ENCODE peak calls at places on chromosome 7, in six cellular contexts. One of them, this sample, is unnamed.
A peak's percentile ranks its signal among the peaks of the same experiment; 100 is the strongest.

GRCh38 chr7:155201325-155202087 is 96.2 kb upstream of the INSIG1 start:
- DNase-seq in ovary: no peak
- DNase-seq in A549: no peak
- DNase-seq in body of pancreas: no peak
- DNase-seq in gastrocnemius medialis: no peak
- DNase-seq in adrenal gland: no peak
- DNase-seq in this sample: no peak

GRCh38 chr7:69676247-69676646 is 78.0 kb downstream of the AUTS2 start:
- DNase-seq in ovary: no peak
- DNase-seq in A549: no peak
- DNase-seq in body of pancreas: no peak
- DNase-seq in gastrocnemius medialis: no peak
- DNase-seq in adrenal gland: no peak
- DNase-seq in this sample: no peak

GRCh38 chr7:101602484-101603241 is 26.4 kb downstream of the MYL10 start:
- DNase-seq in ovary: peak; percentile 64
- DNase-seq in A549: peak; percentile 78
- DNase-seq in body of pancreas: peak; percentile 75
- DNase-seq in gastrocnemius medialis: peak; percentile 24
- DNase-seq in adrenal gland: peak; percentile 84
- DNase-seq in this sample: peak; percentile 87

GRCh38 chr7:98872328-98872924 is 2.6 kb upstream of the TMEM130 start:
- DNase-seq in ovary: no peak
- DNase-seq in A549: peak; percentile 58
- DNase-seq in body of pancreas: no peak
- DNase-seq in gastrocnemius medialis: no peak
- DNase-seq in adrenal gland: peak; percentile 14
- DNase-seq in this sample: no peak

GRCh38 chr7:27130540-27131389 is at the start of gene HOXA4:
- DNase-seq in ovary: peak; percentile 91
- DNase-seq in A549: peak; percentile 84
- DNase-seq in body of pancreas: peak; percentile 55
- DNase-seq in gastrocnemius medialis: peak; percentile 93
- DNase-seq in adrenal gland: peak; percentile 95
- DNase-seq in this sample: peak; percentile 87

GRCh38 chr7:7183833-7184463 is 1.6 kb downstream of the C1GALT1 start:
- DNase-seq in ovary: no peak
- DNase-seq in A549: no peak
- DNase-seq in body of pancreas: no peak
- DNase-seq in gastrocnemius medialis: no peak
- DNase-seq in adrenal gland: no peak
- DNase-seq in this sample: no peak

GRCh38 chr7:135774284-135774683 is 25.7 kb upstream of the FAM180A start:
- DNase-seq in ovary: no peak
- DNase-seq in A549: peak; percentile 74
- DNase-seq in body of pancreas: peak; percentile 26
- DNase-seq in gastrocnemius medialis: no peak
- DNase-seq in adrenal gland: no peak
- DNase-seq in this sample: no peak

GRCh38 chr7:24899905-24900304 is 80.1 kb downstream of the OSBPL3 start:
- DNase-seq in ovary: no peak
- DNase-seq in A549: no peak
- DNase-seq in body of pancreas: no peak
- DNase-seq in gastrocnemius medialis: no peak
- DNase-seq in adrenal gland: no peak
- DNase-seq in this sample: no peak

GRCh38 chr7:5397657-5398237 is 25.9 kb downstream of the TNRC18 start:
- DNase-seq in ovary: no peak
- DNase-seq in A549: no peak
- DNase-seq in body of pancreas: no peak
- DNase-seq in gastrocnemius medialis: no peak
- DNase-seq in adrenal gland: no peak
- DNase-seq in this sample: no peak

GRCh38 chr7:155804897-155805825 is 7.1 kb downstream of the SHH start:
- DNase-seq in ovary: no peak
- DNase-seq in A549: peak; percentile 83
- DNase-seq in body of pancreas: peak; percentile 66
- DNase-seq in gastrocnemius medialis: no peak
- DNase-seq in adrenal gland: no peak
- DNase-seq in this sample: peak; percentile 50

GRCh38 chr7:106070567-106071254 is 41.4 kb downstream of the SYPL1 start:
- DNase-seq in ovary: no peak
- DNase-seq in A549: no peak
- DNase-seq in body of pancreas: no peak
- DNase-seq in gastrocnemius medialis: no peak
- DNase-seq in adrenal gland: no peak
- DNase-seq in this sample: no peak

GRCh38 chr7:107995184-107996071 is 7.5 kb downstream of the LAMB1 start:
- DNase-seq in ovary: no peak
- DNase-seq in A549: peak; percentile 74
- DNase-seq in body of pancreas: no peak
- DNase-seq in gastrocnemius medialis: no peak
- DNase-seq in adrenal gland: no peak
- DNase-seq in this sample: peak; percentile 59

GRCh38 chr7:129805086-129805719 is 147.6 kb downstream of the UBE2H start:
- DNase-seq in ovary: no peak
- DNase-seq in A549: no peak
- DNase-seq in body of pancreas: peak; percentile 35
- DNase-seq in gastrocnemius medialis: no peak
- DNase-seq in adrenal gland: no peak
- DNase-seq in this sample: peak; percentile 35

GRCh38 chr7:81682873-81683272 is 87.0 kb downstream of the HGF start:
- DNase-seq in ovary: no peak
- DNase-seq in A549: no peak
- DNase-seq in body of pancreas: no peak
- DNase-seq in gastrocnemius medialis: no peak
- DNase-seq in adrenal gland: no peak
- DNase-seq in this sample: no peak

GRCh38 chr7:149103424-149103823 is 12.9 kb upstream of the ZNF786 start:
- DNase-seq in ovary: no peak
- DNase-seq in A549: no peak
- DNase-seq in body of pancreas: no peak
- DNase-seq in gastrocnemius medialis: no peak
- DNase-seq in adrenal gland: no peak
- DNase-seq in this sample: no peak

GRCh38 chr7:107966701-107967100 is 36.3 kb downstream of the LAMB1 start:
- DNase-seq in ovary: no peak
- DNase-seq in A549: peak; percentile 56
- DNase-seq in body of pancreas: no peak
- DNase-seq in gastrocnemius medialis: no peak
- DNase-seq in adrenal gland: no peak
- DNase-seq in this sample: peak; percentile 70

GRCh38 chr7:103766630-103767029 is 222.8 kb downstream of the RELN start:
- DNase-seq in ovary: no peak
- DNase-seq in A549: no peak
- DNase-seq in body of pancreas: no peak
- DNase-seq in gastrocnemius medialis: no peak
- DNase-seq in adrenal gland: no peak
- DNase-seq in this sample: no peak

GRCh38 chr7:388461-388960 is 98.5 kb downstream of the FOXL3 start:
- DNase-seq in ovary: peak; percentile 10
- DNase-seq in A549: no peak
- DNase-seq in body of pancreas: peak; percentile 10
- DNase-seq in gastrocnemius medialis: no peak
- DNase-seq in adrenal gland: no peak
- DNase-seq in this sample: peak; percentile 75

GRCh38 chr7:142567201-142567600 is 182.1 kb upstream of the PRSS1 start:
- DNase-seq in ovary: no peak
- DNase-seq in A549: no peak
- DNase-seq in body of pancreas: no peak
- DNase-seq in gastrocnemius medialis: no peak
- DNase-seq in adrenal gland: no peak
- DNase-seq in this sample: no peak

GRCh38 chr7:128203710-128204214 is 37.3 kb upstream of the LEP start:
- DNase-seq in ovary: no peak
- DNase-seq in A549: no peak
- DNase-seq in body of pancreas: no peak
- DNase-seq in gastrocnemius medialis: no peak
- DNase-seq in adrenal gland: peak; percentile 41
- DNase-seq in this sample: no peak

GRCh38 chr7:127389321-127389720 is 3.2 kb downstream of the ZNF800 start:
- DNase-seq in ovary: no peak
- DNase-seq in A549: no peak
- DNase-seq in body of pancreas: no peak
- DNase-seq in gastrocnemius medialis: no peak
- DNase-seq in adrenal gland: no peak
- DNase-seq in this sample: no peak

GRCh38 chr7:45080958-45081669 is 7.7 kb downstream of the NACAD start:
- DNase-seq in ovary: no peak
- DNase-seq in A549: no peak
- DNase-seq in body of pancreas: no peak
- DNase-seq in gastrocnemius medialis: no peak
- DNase-seq in adrenal gland: no peak
- DNase-seq in this sample: no peak

GRCh38 chr7:4840097-4840501 is 21.7 kb downstream of the PAPOLB start:
- DNase-seq in ovary: no peak
- DNase-seq in A549: no peak
- DNase-seq in body of pancreas: no peak
- DNase-seq in gastrocnemius medialis: no peak
- DNase-seq in adrenal gland: no peak
- DNase-seq in this sample: no peak

GRCh38 chr7:26653430-26653911 is 210.9 kb downstream of the SKAP2 start:
- DNase-seq in ovary: no peak
- DNase-seq in A549: no peak
- DNase-seq in body of pancreas: peak; percentile 73
- DNase-seq in gastrocnemius medialis: no peak
- DNase-seq in adrenal gland: peak; percentile 50
- DNase-seq in this sample: no peak

DNA sequence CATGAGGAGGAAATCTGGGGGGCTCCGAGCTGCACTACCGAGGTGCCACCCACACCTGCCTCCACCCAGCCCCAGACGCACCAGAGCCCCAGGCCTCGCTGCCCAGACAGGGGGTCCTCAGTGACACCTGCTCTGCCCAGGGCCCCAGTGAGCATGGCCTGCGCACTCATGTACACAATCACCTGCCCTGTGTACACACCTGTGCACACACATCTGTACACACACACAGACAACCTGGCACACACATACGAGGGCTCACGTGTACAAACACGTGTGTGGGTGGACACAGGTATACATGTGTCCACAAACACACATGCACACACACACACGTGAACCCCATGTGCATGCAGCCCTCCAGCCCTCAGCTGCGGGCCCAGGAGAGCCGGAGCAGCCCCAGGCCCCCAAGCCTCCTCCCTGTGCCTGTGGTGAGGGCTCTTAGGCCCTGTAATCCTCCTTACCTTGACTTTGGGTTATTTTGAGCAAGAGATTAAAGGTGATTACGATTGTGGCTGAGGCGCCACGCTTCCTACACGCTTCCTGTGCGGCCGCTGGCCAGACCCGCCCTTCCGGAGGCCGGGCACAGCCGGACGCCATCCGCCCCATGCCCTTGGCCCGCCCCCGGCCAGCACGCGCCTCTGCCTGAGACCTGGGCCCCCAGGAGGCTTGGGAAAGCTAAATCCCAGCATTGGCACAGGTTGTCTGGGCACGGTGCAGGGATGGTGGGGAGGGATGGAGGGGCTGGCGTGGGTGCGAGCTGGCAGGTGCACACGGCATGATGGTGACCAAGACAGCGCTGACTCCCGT is 71.9 kb downstream of the ELFN1 start:
- DNase-seq in ovary: no peak
- DNase-seq in A549: no peak
- DNase-seq in body of pancreas: no peak
- DNase-seq in gastrocnemius medialis: no peak
- DNase-seq in adrenal gland: no peak
- DNase-seq in this sample: no peak
- TF ChIP-seq POLR2A in ovary: no peak
- TF ChIP-seq POLR2A in A549: no peak
- TF ChIP-seq POLR2A in body of pancreas: no peak
- TF ChIP-seq POLR2A in gastrocnemius medialis: no peak
- TF ChIP-seq POLR2A in adrenal gland: no peak
- TF ChIP-seq POLR2A in this sample: no peak

GRCh38 chr7:94394058-94394398 is 667 bp upstream of the COL1A2 start:
- DNase-seq in ovary: peak; percentile 43
- DNase-seq in A549: no peak
- DNase-seq in body of pancreas: no peak
- DNase-seq in gastrocnemius medialis: no peak
- DNase-seq in adrenal gland: no peak
- DNase-seq in this sample: peak; percentile 31

GRCh38 chr7:94393251-94393758 is 1.4 kb upstream of the COL1A2 start:
- DNase-seq in ovary: peak; percentile 55
- DNase-seq in A549: no peak
- DNase-seq in body of pancreas: no peak
- DNase-seq in gastrocnemius medialis: no peak
- DNase-seq in adrenal gland: no peak
- DNase-seq in this sample: peak; percentile 61

GRCh38 chr7:94391716-94392390 is 2.8 kb upstream of the COL1A2 start:
- DNase-seq in ovary: peak; percentile 42
- DNase-seq in A549: no peak
- DNase-seq in body of pancreas: no peak
- DNase-seq in gastrocnemius medialis: no peak
- DNase-seq in adrenal gland: peak; percentile 51
- DNase-seq in this sample: peak; percentile 42

GRCh38 chr7:94394399-94395140 is at the start of gene COL1A2:
- DNase-seq in ovary: peak; percentile 83
- DNase-seq in A549: no peak
- DNase-seq in body of pancreas: peak; percentile 28
- DNase-seq in gastrocnemius medialis: peak; percentile 19
- DNase-seq in adrenal gland: peak; percentile 46
- DNase-seq in this sample: peak; percentile 86

GRCh38 chr7:94392391-94392782 is 2.3 kb upstream of the COL1A2 start:
- DNase-seq in ovary: no peak
- DNase-seq in A549: no peak
- DNase-seq in body of pancreas: no peak
- DNase-seq in gastrocnemius medialis: no peak
- DNase-seq in adrenal gland: no peak
- DNase-seq in this sample: no peak
- TF ChIP-seq POLR2A in ovary: no peak
- TF ChIP-seq POLR2A in A549: no peak
- TF ChIP-seq POLR2A in body of pancreas: no peak
- TF ChIP-seq POLR2A in gastrocnemius medialis: no peak
- TF ChIP-seq POLR2A in adrenal gland: no peak
- TF ChIP-seq POLR2A in this sample: no peak

GRCh38 chr7:99918959-99919813 is at the start of gene TRIM4:
- DNase-seq in ovary: peak; percentile 90
- DNase-seq in A549: peak; percentile 95
- DNase-seq in body of pancreas: peak; percentile 88
- DNase-seq in gastrocnemius medialis: peak; percentile 91
- DNase-seq in adrenal gland: peak; percentile 95
- DNase-seq in this sample: peak; percentile 95
- TF ChIP-seq POLR2A in ovary: peak; percentile 77
- TF ChIP-seq POLR2A in A549: peak; percentile 72
- TF ChIP-seq POLR2A in body of pancreas: peak; percentile 95
- TF ChIP-seq POLR2A in gastrocnemius medialis: peak; percentile 82
- TF ChIP-seq POLR2A in adrenal gland: peak; percentile 91
- TF ChIP-seq POLR2A in this sample: no peak

DNA sequence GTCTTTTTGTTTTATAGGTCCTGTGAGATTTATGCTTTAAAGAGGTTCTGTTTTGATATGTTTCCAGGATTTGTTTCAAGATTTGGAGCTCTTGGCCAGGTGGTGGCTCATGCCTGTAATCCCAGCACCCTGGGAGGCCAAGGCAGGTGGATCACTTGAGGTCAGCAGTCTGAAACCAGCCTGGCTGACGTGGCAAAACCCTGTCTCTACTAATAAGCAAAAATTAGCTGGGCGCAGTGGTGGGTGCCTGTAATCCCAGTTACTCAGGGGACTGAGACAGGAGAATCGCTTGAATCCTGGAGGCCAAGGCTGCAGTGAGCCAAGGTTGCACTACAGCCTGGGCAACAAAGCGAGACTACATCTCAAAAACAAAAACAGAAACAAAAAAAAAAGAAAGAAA is 8.3 kb upstream of the HYAL4 start:
- DNase-seq in ovary: no peak
- DNase-seq in A549: no peak
- DNase-seq in body of pancreas: no peak
- DNase-seq in gastrocnemius medialis: no peak
- DNase-seq in adrenal gland: no peak
- DNase-seq in this sample: no peak
- TF ChIP-seq POLR2A in ovary: no peak
- TF ChIP-seq POLR2A in A549: no peak
- TF ChIP-seq POLR2A in body of pancreas: no peak
- TF ChIP-seq POLR2A in gastrocnemius medialis: no peak
- TF ChIP-seq POLR2A in adrenal gland: no peak
- TF ChIP-seq POLR2A in this sample: no peak

This sample was measured in heart left ventricle.